ENCODE peak calls at places on chromosomes 7 and 10, in five cellular contexts. One of them, this sample, is unnamed.

GRCh38 chr10:24820616-24821015 is 96.9 kb upstream of the ARHGAP21 start:
- DNase-seq in naive thymus-derived CD4-positive, alpha-beta T cell: no peak
- DNase-seq in AG10803: no peak
- DNase-seq in activated effector memory CD4-positive, alpha-beta T cell treated with anti-CD3 and anti-CD28 coated beads, Interleukin-2, amount 50 U/mL, for 16 hours: no peak
- DNase-seq in skeletal muscle cell: no peak
- DNase-seq in this sample: no peak

GRCh38 chr10:104038958-104039752 is 46.5 kb downstream of the COL17A1 start:
- DNase-seq in activated effector memory CD4-positive, alpha-beta T cell treated with anti-CD3 and anti-CD28 coated beads, Interleukin-2, amount 50 U/mL, for 16 hours: no peak
- DNase-seq in AG10803: no peak
- DNase-seq in naive thymus-derived CD4-positive, alpha-beta T cell: no peak
- DNase-seq in skeletal muscle cell: no peak
- DNase-seq in this sample: no peak

GRCh38 chr10:31028076-31028475 is 3.6 kb downstream of the ZNF438 start:
- DNase-seq in AG10803: peak; percentile 42
- DNase-seq in naive thymus-derived CD4-positive, alpha-beta T cell: no peak
- DNase-seq in skeletal muscle cell: peak; percentile 47
- DNase-seq in activated effector memory CD4-positive, alpha-beta T cell treated with anti-CD3 and anti-CD28 coated beads, Interleukin-2, amount 50 U/mL, for 16 hours: no peak
- DNase-seq in this sample: peak; percentile 45

GRCh38 chr7:107995184-107996071 is 7.5 kb downstream of the LAMB1 start:
- DNase-seq in activated effector memory CD4-positive, alpha-beta T cell treated with anti-CD3 and anti-CD28 coated beads, Interleukin-2, amount 50 U/mL, for 16 hours: no peak
- DNase-seq in AG10803: peak; percentile 72
- DNase-seq in skeletal muscle cell: peak; percentile 92
- DNase-seq in naive thymus-derived CD4-positive, alpha-beta T cell: no peak
- DNase-seq in this sample: no peak

GRCh38 chr10:52466464-52466863 is 152.4 kb downstream of the DKK1 start:
- DNase-seq in skeletal muscle cell: no peak
- DNase-seq in activated effector memory CD4-positive, alpha-beta T cell treated with anti-CD3 and anti-CD28 coated beads, Interleukin-2, amount 50 U/mL, for 16 hours: no peak
- DNase-seq in naive thymus-derived CD4-positive, alpha-beta T cell: no peak
- DNase-seq in AG10803: peak; percentile 53
- DNase-seq in this sample: no peak

GRCh38 chr7:105060394-105060793 is 46.4 kb downstream of the KMT2E start:
- DNase-seq in skeletal muscle cell: no peak
- DNase-seq in naive thymus-derived CD4-positive, alpha-beta T cell: no peak
- DNase-seq in AG10803: no peak
- DNase-seq in activated effector memory CD4-positive, alpha-beta T cell treated with anti-CD3 and anti-CD28 coated beads, Interleukin-2, amount 50 U/mL, for 16 hours: no peak
- DNase-seq in this sample: no peak

GRCh38 chr7:45028138-45028919 is 28.3 kb downstream of the CCM2 start:
- DNase-seq in naive thymus-derived CD4-positive, alpha-beta T cell: peak; percentile 20
- DNase-seq in skeletal muscle cell: no peak
- DNase-seq in activated effector memory CD4-positive, alpha-beta T cell treated with anti-CD3 and anti-CD28 coated beads, Interleukin-2, amount 50 U/mL, for 16 hours: peak; percentile 67
- DNase-seq in AG10803: no peak
- DNase-seq in this sample: no peak

GRCh38 chr7:157320607-157320979 is 16.2 kb upstream of the DNAJB6 start:
- DNase-seq in skeletal muscle cell: peak; percentile 20
- DNase-seq in naive thymus-derived CD4-positive, alpha-beta T cell: no peak
- DNase-seq in AG10803: peak; percentile 78
- DNase-seq in activated effector memory CD4-positive, alpha-beta T cell treated with anti-CD3 and anti-CD28 coated beads, Interleukin-2, amount 50 U/mL, for 16 hours: no peak
- DNase-seq in this sample: no peak

GRCh38 chr7:149820622-149821190 is 17.5 kb upstream of the ZNF862 start:
- DNase-seq in naive thymus-derived CD4-positive, alpha-beta T cell: no peak
- DNase-seq in AG10803: no peak
- DNase-seq in activated effector memory CD4-positive, alpha-beta T cell treated with anti-CD3 and anti-CD28 coated beads, Interleukin-2, amount 50 U/mL, for 16 hours: no peak
- DNase-seq in skeletal muscle cell: no peak
- DNase-seq in this sample: no peak

GRCh38 chr10:128483216-128483615 is 357.0 kb upstream of the MKI67 start:
- DNase-seq in AG10803: no peak
- DNase-seq in activated effector memory CD4-positive, alpha-beta T cell treated with anti-CD3 and anti-CD28 coated beads, Interleukin-2, amount 50 U/mL, for 16 hours: peak; percentile 48
- DNase-seq in naive thymus-derived CD4-positive, alpha-beta T cell: no peak
- DNase-seq in skeletal muscle cell: no peak
- DNase-seq in this sample: no peak

GRCh38 chr10:118241229-118242137 is 100.6 kb downstream of the FAM204A start:
- DNase-seq in skeletal muscle cell: peak; percentile 35
- DNase-seq in activated effector memory CD4-positive, alpha-beta T cell treated with anti-CD3 and anti-CD28 coated beads, Interleukin-2, amount 50 U/mL, for 16 hours: peak; percentile 87
- DNase-seq in AG10803: peak; percentile 84
- DNase-seq in naive thymus-derived CD4-positive, alpha-beta T cell: peak; percentile 54
- DNase-seq in this sample: peak; percentile 81

GRCh38 chr10:59240581-59241183 is 64.2 kb downstream of the PHYHIPL start:
- DNase-seq in activated effector memory CD4-positive, alpha-beta T cell treated with anti-CD3 and anti-CD28 coated beads, Interleukin-2, amount 50 U/mL, for 16 hours: no peak
- DNase-seq in naive thymus-derived CD4-positive, alpha-beta T cell: no peak
- DNase-seq in skeletal muscle cell: no peak
- DNase-seq in AG10803: peak; percentile 54
- DNase-seq in this sample: peak; percentile 20

GRCh38 chr10:83612050-83612449 is 527.3 kb upstream of the GHITM start:
- DNase-seq in activated effector memory CD4-positive, alpha-beta T cell treated with anti-CD3 and anti-CD28 coated beads, Interleukin-2, amount 50 U/mL, for 16 hours: no peak
- DNase-seq in AG10803: peak; percentile 7
- DNase-seq in skeletal muscle cell: peak; percentile 8
- DNase-seq in naive thymus-derived CD4-positive, alpha-beta T cell: no peak
- DNase-seq in this sample: no peak

GRCh38 chr7:50206521-50207250 is 97.8 kb upstream of the IKZF1 start:
- DNase-seq in naive thymus-derived CD4-positive, alpha-beta T cell: peak; percentile 73
- DNase-seq in skeletal muscle cell: no peak
- DNase-seq in activated effector memory CD4-positive, alpha-beta T cell treated with anti-CD3 and anti-CD28 coated beads, Interleukin-2, amount 50 U/mL, for 16 hours: peak; percentile 86
- DNase-seq in AG10803: no peak
- DNase-seq in this sample: no peak

GRCh38 chr7:20083781-20084180 is 133.4 kb downstream of the MACC1 start:
- DNase-seq in skeletal muscle cell: no peak
- DNase-seq in activated effector memory CD4-positive, alpha-beta T cell treated with anti-CD3 and anti-CD28 coated beads, Interleukin-2, amount 50 U/mL, for 16 hours: no peak
- DNase-seq in AG10803: peak; percentile 83
- DNase-seq in naive thymus-derived CD4-positive, alpha-beta T cell: no peak
- DNase-seq in this sample: no peak

GRCh38 chr10:102691701-102692100 is 22.5 kb downstream of the ARL3 start:
- DNase-seq in naive thymus-derived CD4-positive, alpha-beta T cell: no peak
- DNase-seq in AG10803: peak; percentile 57
- DNase-seq in activated effector memory CD4-positive, alpha-beta T cell treated with anti-CD3 and anti-CD28 coated beads, Interleukin-2, amount 50 U/mL, for 16 hours: no peak
- DNase-seq in skeletal muscle cell: no peak
- DNase-seq in this sample: no peak

This sample was measured in tibial nerve.